ENCODE peak calls at places on chromosomes 6 and 20, in ten cellular contexts. D is omental fat pad, K is HFF-Myc, I is stomach, N is fibroblast of lung, H is WTC11, L is nephron progenitor cell, E is foreskin fibroblast, R is brain microvascular endothelial cell, Q is adrenal gland. S is an unnamed sample.
A peak's percentile ranks its signal among the peaks of the same experiment; 100 is the strongest.

GRCh38 chr6:8556370-8557018 is 121.1 kb upstream of the SLC35B3 start:
- DNase-seq in D (no peak), K (peak; percentile 3), I (no peak), N (peak; percentile 72), H (no peak), L (no peak), E (peak; percentile 34), R (peak; percentile 25), Q (peak; percentile 10), S (no peak)

GRCh38 chr6:154164397-154164796 is 125.4 kb downstream of the OPRM1 start:
- DNase-seq in D (no peak), K (no peak), I (no peak), N (peak; percentile 98), H (no peak), L (peak; percentile 7), E (peak; percentile 62), R (peak; percentile 19), Q (peak; percentile 52), S (no peak)

GRCh38 chr20:21136015-21136732 is 10.3 kb downstream of the KIZ start:
- DNase-seq in D (no peak), K (no peak), I (no peak), N (no peak), H (no peak), L (no peak), E (no peak), R (no peak), Q (no peak), S (no peak)

GRCh38 chr6:906920-907319 is 214.0 kb upstream of the EXOC2 start:
- DNase-seq in D (no peak), K (no peak), I (no peak), N (no peak), H (no peak), L (no peak), E (peak; percentile 7), R (peak; percentile 87), Q (no peak), S (no peak)

GRCh38 chr6:77463881-77464867 is 883 bp upstream of the HTR1B start:
- DNase-seq in D (no peak), K (no peak), I (no peak), N (no peak), H (peak; percentile 77), L (peak; percentile 54), E (peak; percentile 38), R (no peak), Q (no peak), S (peak; percentile 75)

GRCh38 chr6:10418361-10418861 is 3.5 kb upstream of the TFAP2A start:
- DNase-seq in D (no peak), K (no peak), I (no peak), N (no peak), H (no peak), L (no peak), E (no peak), R (no peak), Q (no peak), S (peak; percentile 55)

GRCh38 chr6:290111-290932 is 2.0 kb upstream of the DUSP22 start:
- DNase-seq in D (no peak), K (no peak), I (no peak), N (no peak), H (no peak), L (no peak), E (no peak), R (no peak), Q (no peak), S (no peak)

GRCh38 chr6:169188051-169188863 is 65.4 kb downstream of the THBS2 start:
- DNase-seq in D (no peak), K (peak; percentile 93), I (no peak), N (peak; percentile 94), H (no peak), L (no peak), E (peak; percentile 82), R (peak; percentile 88), Q (no peak), S (no peak)

GRCh38 chr20:48791014-48791413 is 36.8 kb downstream of the PREX1 start:
- DNase-seq in D (no peak), K (no peak), I (no peak), N (peak; percentile 24), H (no peak), L (no peak), E (no peak), R (no peak), Q (no peak), S (no peak)

GRCh38 chr6:35209081-35209480 is 4.7 kb upstream of the SCUBE3 start:
- DNase-seq in D (no peak), K (no peak), I (no peak), N (no peak), H (no peak), L (no peak), E (no peak), R (no peak), Q (no peak), S (peak; percentile 14)

GRCh38 chr6:126797981-126798380 is 320.5 kb upstream of the RSPO3 start:
- DNase-seq in D (no peak), K (no peak), I (no peak), N (no peak), H (no peak), L (no peak), E (peak; percentile 13), R (no peak), Q (no peak), S (no peak)

GRCh38 chr20:35663813-35664543 is 722 bp downstream of the CPNE1 start:
- DNase-seq in D (no peak), K (peak; percentile 11), I (peak; percentile 52), N (peak; percentile 14), H (peak; percentile 45), L (peak; percentile 63), E (no peak), R (no peak), Q (peak; percentile 56), S (no peak)

GRCh38 chr6:69901361-69901760 is 35.0 kb downstream of the COL19A1 start:
- DNase-seq in D (no peak), K (no peak), I (no peak), N (no peak), H (no peak), L (no peak), E (no peak), R (no peak), Q (no peak), S (no peak)

GRCh38 chr6:169204167-169204566 is 49.5 kb downstream of the THBS2 start:
- DNase-seq in D (no peak), K (no peak), I (no peak), N (no peak), H (no peak), L (no peak), E (no peak), R (no peak), Q (no peak), S (no peak)

GRCh38 chr20:8721098-8721497 is 347.8 kb upstream of the PLCB4 start:
- DNase-seq in D (no peak), K (peak; percentile 45), I (peak; percentile 39), N (peak; percentile 73), H (peak; percentile 40), L (peak; percentile 39), E (peak; percentile 45), R (peak; percentile 50), Q (peak; percentile 60), S (no peak)
- TF ChIP-seq CTCF in D (peak; percentile 27), K (peak; percentile 76), I (no peak), N (peak; percentile 79), H (peak; percentile 56), L (peak; percentile 84), E (peak; percentile 75), R (peak; percentile 79), Q (peak; percentile 69), S (peak; percentile 97)

GRCh38 chr6:23180504-23181293 is 611.3 kb downstream of the HDGFL1 start:
- DNase-seq in D (no peak), K (peak; percentile 78), I (peak; percentile 53), N (peak; percentile 94), H (no peak), L (no peak), E (peak; percentile 84), R (peak; percentile 59), Q (peak; percentile 46), S (no peak)
- TF ChIP-seq CTCF in D (no peak), K (peak; percentile 18), I (no peak), N (peak; percentile 37), H (no peak), L (no peak), E (peak; percentile 43), R (no peak), Q (no peak), S (no peak)

GRCh38 chr20:33677991-33678431 is 3.8 kb upstream of the NECAB3 start:
- DNase-seq in D (no peak), K (no peak), I (no peak), N (no peak), H (no peak), L (no peak), E (no peak), R (no peak), Q (no peak), S (no peak)

GRCh38 chr20:33681728-33682353 is 4.3 kb downstream of the E2F1 start:
- DNase-seq in D (no peak), K (no peak), I (no peak), N (no peak), H (no peak), L (no peak), E (no peak), R (no peak), Q (no peak), S (no peak)

GRCh38 chr20:33681288-33681687 is 4.9 kb downstream of the E2F1 start:
- DNase-seq in D (no peak), K (no peak), I (no peak), N (no peak), H (no peak), L (no peak), E (no peak), R (no peak), Q (no peak), S (no peak)

GRCh38 chr20:33680681-33681080 is 5.5 kb downstream of the E2F1 start:
- DNase-seq in D (no peak), K (no peak), I (no peak), N (peak; percentile 48), H (no peak), L (no peak), E (no peak), R (no peak), Q (no peak), S (no peak)

GRCh38 chr20:33679758-33680485 is 5.7 kb upstream of the NECAB3 start:
- DNase-seq in D (no peak), K (no peak), I (no peak), N (no peak), H (no peak), L (no peak), E (no peak), R (no peak), Q (peak; percentile 42), S (no peak)
- TF ChIP-seq CTCF in D (no peak), K (no peak), I (no peak), N (no peak), H (no peak), L (no peak), E (no peak), R (no peak), Q (no peak), S (no peak)

DNA sequence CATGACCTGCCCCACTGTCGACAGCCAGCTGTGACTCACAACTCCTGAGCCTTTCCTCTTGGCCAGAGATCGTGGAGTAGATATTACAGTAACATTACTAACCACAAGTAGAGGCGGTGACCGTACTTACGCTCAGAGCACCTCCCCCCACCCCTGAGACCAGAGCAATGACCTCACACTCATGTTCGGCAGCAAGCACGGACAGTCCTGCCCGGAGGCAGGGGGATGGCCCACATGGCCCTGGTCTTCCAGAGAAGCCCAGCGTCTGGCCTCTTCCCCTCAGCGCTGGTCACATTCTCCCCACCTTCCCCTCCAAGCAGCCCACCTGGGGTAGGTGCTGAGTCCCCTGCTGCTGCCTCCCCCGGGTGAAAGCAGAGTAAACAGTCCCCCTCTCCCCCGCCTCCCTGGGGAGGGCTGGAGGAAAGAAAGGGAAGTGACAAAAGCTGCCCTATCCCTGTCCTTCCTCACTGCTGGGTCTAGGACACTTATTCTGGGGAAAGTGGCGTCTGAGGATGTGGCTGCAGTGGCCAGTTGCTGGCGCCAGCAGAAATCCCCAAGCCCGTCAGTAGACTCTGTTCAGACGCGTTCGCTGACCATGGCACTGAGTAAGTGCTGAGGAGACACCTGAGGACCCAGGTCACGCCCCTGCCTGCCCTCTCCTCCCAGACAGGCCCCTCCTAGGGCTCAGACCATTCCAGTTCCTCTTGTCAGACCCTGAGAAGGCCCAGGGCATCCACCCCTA is 68.5 kb downstream of the MRPL14 start:
- DNase-seq in D (no peak), K (peak; percentile 95), I (peak; percentile 74), N (peak; percentile 100), H (no peak), L (no peak), E (peak; percentile 100), R (peak; percentile 100), Q (peak; percentile 98), S (no peak)
- TF ChIP-seq CTCF in D (no peak), K (no peak), I (no peak), N (no peak), H (no peak), L (no peak), E (no peak), R (no peak), Q (no peak), S (no peak)

S was measured in chondrocyte.